ENCODE peak calls at places on chromosomes 7 and 10, in eight cellular contexts. Z, E, G, W, N, K, A and T are unnamed samples.

GRCh38 chr7:1537631-1538412 is 7.3 kb downstream of the MAFK start:
- DNase-seq in Z (peak), E (no peak), G (peak), W (peak), N (peak), K (peak), A (peak), T (peak)

GRCh38 chr10:89861584-89862287 is 160.3 kb downstream of the KIF20B start:
- DNase-seq in Z (peak), E (peak), G (no peak), W (peak), N (peak), K (no peak), A (peak), T (no peak)

GRCh38 chr7:6650086-6650485 is 13.0 kb downstream of the ZNF316 start:
- DNase-seq in Z (no peak), E (peak), G (no peak), W (no peak), N (no peak), K (peak), A (no peak), T (no peak)

GRCh38 chr7:137891016-137891655 is 44.4 kb upstream of the DGKI start:
- DNase-seq in Z (no peak), E (no peak), G (no peak), W (no peak), N (no peak), K (no peak), A (no peak), T (no peak)

GRCh38 chr10:63197304-63198092 is 64.4 kb downstream of the NRBF2 start:
- DNase-seq in Z (no peak), E (no peak), G (no peak), W (no peak), N (no peak), K (no peak), A (peak), T (no peak)

GRCh38 chr7:101856488-101857357 is 39.3 kb downstream of the CUX1 start:
- DNase-seq in Z (peak), E (no peak), G (no peak), W (peak), N (peak), K (peak), A (peak), T (peak)

GRCh38 chr10:21888959-21889358 is 114.6 kb downstream of the DNAJC1 start:
- DNase-seq in Z (no peak), E (no peak), G (no peak), W (no peak), N (no peak), K (no peak), A (no peak), T (no peak)

GRCh38 chr7:5470721-5471311 is 47.2 kb upstream of the TNRC18 start:
- DNase-seq in Z (no peak), E (no peak), G (no peak), W (no peak), N (no peak), K (no peak), A (no peak), T (peak)

GRCh38 chr7:76064208-76064970 is 16.5 kb downstream of the MDH2 start:
- DNase-seq in Z (no peak), E (no peak), G (no peak), W (no peak), N (no peak), K (no peak), A (no peak), T (no peak)

GRCh38 chr7:13282377-13282980 is 595.0 kb downstream of the ARL4A start:
- DNase-seq in Z (peak), E (no peak), G (peak), W (no peak), N (no peak), K (no peak), A (peak), T (no peak)

GRCh38 chr10:96587255-96588059 is 645 bp upstream of the TM9SF3 start:
- DNase-seq in Z (peak), E (no peak), G (no peak), W (peak), N (peak), K (peak), A (peak), T (no peak)

GRCh38 chr7:8765374-8765773 is 332.0 kb downstream of the NXPH1 start:
- DNase-seq in Z (no peak), E (no peak), G (no peak), W (no peak), N (no peak), K (no peak), A (no peak), T (no peak)

GRCh38 chr7:140512317-140513000 is 33.2 kb upstream of the MKRN1 start:
- DNase-seq in Z (peak), E (no peak), G (peak), W (no peak), N (peak), K (no peak), A (no peak), T (peak)

GRCh38 chr7:8035647-8036518 is 67.3 kb downstream of the GLCCI1 start:
- DNase-seq in Z (peak), E (peak), G (peak), W (peak), N (peak), K (no peak), A (no peak), T (no peak)

GRCh38 chr7:132537451-132537850 is 38.8 kb downstream of the PLXNA4 start:
- DNase-seq in Z (no peak), E (no peak), G (no peak), W (no peak), N (no peak), K (no peak), A (no peak), T (no peak)

GRCh38 chr7:16202298-16202697 is 219.0 kb downstream of the CRPPA start:
- DNase-seq in Z (no peak), E (no peak), G (no peak), W (no peak), N (no peak), K (no peak), A (no peak), T (no peak)

GRCh38 chr7:80357530-80357929 is 154.3 kb downstream of the GNAT3 start:
- DNase-seq in Z (no peak), E (no peak), G (no peak), W (no peak), N (no peak), K (no peak), A (peak), T (no peak)

GRCh38 chr7:142025896-142026295 is 30.2 kb downstream of the MGAM start:
- DNase-seq in Z (peak), E (no peak), G (no peak), W (peak), N (peak), K (no peak), A (no peak), T (no peak)

GRCh38 chr7:73521636-73522080 is 435 bp downstream of the BAZ1B start:
- DNase-seq in Z (peak), E (peak), G (peak), W (no peak), N (no peak), K (no peak), A (no peak), T (peak)

GRCh38 chr10:104276192-104276591 is 7.2 kb downstream of the GSTO2 start:
- DNase-seq in Z (no peak), E (no peak), G (no peak), W (no peak), N (no peak), K (no peak), A (no peak), T (no peak)

GRCh38 chr10:62618576-62619408 is 185.7 kb upstream of the ADO start:
- DNase-seq in Z (peak), E (no peak), G (no peak), W (no peak), N (no peak), K (peak), A (peak), T (no peak)

GRCh38 chr7:116899308-116899707 is 36.9 kb downstream of the CAPZA2 start:
- DNase-seq in Z (no peak), E (no peak), G (no peak), W (no peak), N (peak), K (no peak), A (no peak), T (no peak)

GRCh38 chr7:69049341-69049740 is 548.9 kb upstream of the AUTS2 start:
- DNase-seq in Z (no peak), E (no peak), G (no peak), W (no peak), N (no peak), K (no peak), A (peak), T (no peak)